ENCODE peak calls at places on chromosomes 11 and 22, in five cellular contexts. One of them, this sample, is unnamed.

GRCh38 chr11:93288079-93288478 is 42.5 kb upstream of the DEUP1 start:
- DNase-seq in WTC11: no peak
- DNase-seq in activated T-helper 9 cell treated with anti-CD3 and anti-CD28 coated beads, Interleukin-2, amount 50 U/mL, for 16 hours: no peak
- DNase-seq in activated CD4-positive, CD25-positive, alpha-beta regulatory T cell: no peak
- DNase-seq in KG1: no peak
- DNase-seq in this sample: no peak

GRCh38 chr11:102722804-102723203 is 1.9 kb downstream of the MMP8 start:
- DNase-seq in WTC11: no peak
- DNase-seq in activated T-helper 9 cell treated with anti-CD3 and anti-CD28 coated beads, Interleukin-2, amount 50 U/mL, for 16 hours: no peak
- DNase-seq in activated CD4-positive, CD25-positive, alpha-beta regulatory T cell: no peak
- DNase-seq in KG1: peak
- DNase-seq in this sample: no peak

GRCh38 chr11:45288395-45288794 is 2.3 kb upstream of the SYT13 start:
- DNase-seq in WTC11: no peak
- DNase-seq in activated T-helper 9 cell treated with anti-CD3 and anti-CD28 coated beads, Interleukin-2, amount 50 U/mL, for 16 hours: no peak
- DNase-seq in activated CD4-positive, CD25-positive, alpha-beta regulatory T cell: no peak
- DNase-seq in KG1: no peak
- DNase-seq in this sample: no peak

GRCh38 chr11:100647861-100648260 is 39.2 kb upstream of the ARHGAP42 start:
- DNase-seq in WTC11: no peak
- DNase-seq in activated T-helper 9 cell treated with anti-CD3 and anti-CD28 coated beads, Interleukin-2, amount 50 U/mL, for 16 hours: no peak
- DNase-seq in activated CD4-positive, CD25-positive, alpha-beta regulatory T cell: no peak
- DNase-seq in KG1: no peak
- DNase-seq in this sample: no peak

GRCh38 chr22:36606659-36607058 is 77.7 kb upstream of the EIF3D start:
- DNase-seq in WTC11: no peak
- DNase-seq in activated T-helper 9 cell treated with anti-CD3 and anti-CD28 coated beads, Interleukin-2, amount 50 U/mL, for 16 hours: no peak
- DNase-seq in activated CD4-positive, CD25-positive, alpha-beta regulatory T cell: no peak
- DNase-seq in KG1: no peak
- DNase-seq in this sample: no peak

GRCh38 chr11:79189604-79190003 is 251.2 kb downstream of the TENM4 start:
- DNase-seq in WTC11: no peak
- DNase-seq in activated T-helper 9 cell treated with anti-CD3 and anti-CD28 coated beads, Interleukin-2, amount 50 U/mL, for 16 hours: no peak
- DNase-seq in activated CD4-positive, CD25-positive, alpha-beta regulatory T cell: no peak
- DNase-seq in KG1: no peak
- DNase-seq in this sample: no peak

GRCh38 chr11:18731949-18732821 is 6.2 kb upstream of the IGSF22 start:
- DNase-seq in WTC11: peak
- DNase-seq in activated T-helper 9 cell treated with anti-CD3 and anti-CD28 coated beads, Interleukin-2, amount 50 U/mL, for 16 hours: peak
- DNase-seq in activated CD4-positive, CD25-positive, alpha-beta regulatory T cell: peak
- DNase-seq in KG1: peak
- DNase-seq in this sample: peak

GRCh38 chr11:44133335-44133946 is 38.0 kb downstream of the EXT2 start:
- DNase-seq in WTC11: no peak
- DNase-seq in activated T-helper 9 cell treated with anti-CD3 and anti-CD28 coated beads, Interleukin-2, amount 50 U/mL, for 16 hours: no peak
- DNase-seq in activated CD4-positive, CD25-positive, alpha-beta regulatory T cell: no peak
- DNase-seq in KG1: peak
- DNase-seq in this sample: peak

GRCh38 chr22:20912494-20912893 is 4.7 kb upstream of the CRKL start:
- DNase-seq in WTC11: no peak
- DNase-seq in activated T-helper 9 cell treated with anti-CD3 and anti-CD28 coated beads, Interleukin-2, amount 50 U/mL, for 16 hours: no peak
- DNase-seq in activated CD4-positive, CD25-positive, alpha-beta regulatory T cell: no peak
- DNase-seq in KG1: no peak
- DNase-seq in this sample: no peak

GRCh38 chr11:34773211-34773610 is 143.0 kb downstream of the APIP start:
- DNase-seq in WTC11: no peak
- DNase-seq in activated T-helper 9 cell treated with anti-CD3 and anti-CD28 coated beads, Interleukin-2, amount 50 U/mL, for 16 hours: no peak
- DNase-seq in activated CD4-positive, CD25-positive, alpha-beta regulatory T cell: no peak
- DNase-seq in KG1: no peak
- DNase-seq in this sample: no peak

GRCh38 chr11:80727315-80727714 is 1286.5 kb upstream of the TENM4 start:
- DNase-seq in WTC11: peak
- DNase-seq in activated T-helper 9 cell treated with anti-CD3 and anti-CD28 coated beads, Interleukin-2, amount 50 U/mL, for 16 hours: no peak
- DNase-seq in activated CD4-positive, CD25-positive, alpha-beta regulatory T cell: no peak
- DNase-seq in KG1: no peak
- DNase-seq in this sample: peak

GRCh38 chr11:377174-377865 is 8.0 kb downstream of the B4GALNT4 start:
- DNase-seq in WTC11: no peak
- DNase-seq in activated T-helper 9 cell treated with anti-CD3 and anti-CD28 coated beads, Interleukin-2, amount 50 U/mL, for 16 hours: no peak
- DNase-seq in activated CD4-positive, CD25-positive, alpha-beta regulatory T cell: no peak
- DNase-seq in KG1: no peak
- DNase-seq in this sample: no peak

GRCh38 chr11:116357769-116358544 is 414.8 kb downstream of the BUD13 start:
- DNase-seq in WTC11: peak
- DNase-seq in activated T-helper 9 cell treated with anti-CD3 and anti-CD28 coated beads, Interleukin-2, amount 50 U/mL, for 16 hours: no peak
- DNase-seq in activated CD4-positive, CD25-positive, alpha-beta regulatory T cell: no peak
- DNase-seq in KG1: no peak
- DNase-seq in this sample: peak

GRCh38 chr22:32661737-32662586 is 139.5 kb upstream of the TIMP3 start:
- DNase-seq in WTC11: no peak
- DNase-seq in activated T-helper 9 cell treated with anti-CD3 and anti-CD28 coated beads, Interleukin-2, amount 50 U/mL, for 16 hours: no peak
- DNase-seq in activated CD4-positive, CD25-positive, alpha-beta regulatory T cell: no peak
- DNase-seq in KG1: no peak
- DNase-seq in this sample: no peak

GRCh38 chr11:103222801-103223200 is 113.6 kb downstream of the DYNC2H1 start:
- DNase-seq in WTC11: no peak
- DNase-seq in activated T-helper 9 cell treated with anti-CD3 and anti-CD28 coated beads, Interleukin-2, amount 50 U/mL, for 16 hours: no peak
- DNase-seq in activated CD4-positive, CD25-positive, alpha-beta regulatory T cell: no peak
- DNase-seq in KG1: no peak
- DNase-seq in this sample: no peak

GRCh38 chr22:31730344-31730711 is 19.6 kb downstream of the PRR14L start:
- DNase-seq in WTC11: no peak
- DNase-seq in activated T-helper 9 cell treated with anti-CD3 and anti-CD28 coated beads, Interleukin-2, amount 50 U/mL, for 16 hours: no peak
- DNase-seq in activated CD4-positive, CD25-positive, alpha-beta regulatory T cell: no peak
- DNase-seq in KG1: no peak
- DNase-seq in this sample: no peak

GRCh38 chr11:59878482-59878881 is at the start of gene OOSP3:
- DNase-seq in WTC11: no peak
- DNase-seq in activated T-helper 9 cell treated with anti-CD3 and anti-CD28 coated beads, Interleukin-2, amount 50 U/mL, for 16 hours: no peak
- DNase-seq in activated CD4-positive, CD25-positive, alpha-beta regulatory T cell: no peak
- DNase-seq in KG1: no peak
- DNase-seq in this sample: no peak

This sample was measured in nephron progenitor cell.